ENCODE peak calls at places on chromosomes 5 and 9, in four cellular contexts. One of them, this sample, is unnamed.

GRCh38 chr5:141613344-141613743 is 5.5 kb downstream of the DIAPH1 start:
- DNase-seq in IMR-90: no peak
- DNase-seq in bronchial epithelial cell: no peak
- DNase-seq in GM23338: no peak
- DNase-seq in this sample: no peak

GRCh38 chr5:51033215-51033614 is 350.0 kb upstream of the ISL1 start:
- DNase-seq in IMR-90: no peak
- DNase-seq in bronchial epithelial cell: no peak
- DNase-seq in GM23338: no peak
- DNase-seq in this sample: no peak

GRCh38 chr5:72035831-72036230 is 71.4 kb upstream of the MAP1B start:
- DNase-seq in IMR-90: no peak
- DNase-seq in bronchial epithelial cell: no peak
- DNase-seq in GM23338: no peak
- DNase-seq in this sample: no peak

GRCh38 chr9:136923881-136924280 is 20.7 kb downstream of the FBXW5 start:
- DNase-seq in IMR-90: no peak
- DNase-seq in bronchial epithelial cell: no peak
- DNase-seq in GM23338: no peak
- DNase-seq in this sample: no peak

GRCh38 chr5:7802855-7803254 is 48.1 kb downstream of the CFAP90 start:
- DNase-seq in IMR-90: no peak
- DNase-seq in bronchial epithelial cell: peak; percentile 45
- DNase-seq in GM23338: no peak
- DNase-seq in this sample: peak; percentile 7

GRCh38 chr9:134251296-134251695 is 75.0 kb upstream of the RXRA start:
- DNase-seq in IMR-90: no peak
- DNase-seq in bronchial epithelial cell: no peak
- DNase-seq in GM23338: no peak
- DNase-seq in this sample: no peak

GRCh38 chr5:150068071-150068470 is 18.3 kb downstream of the CSF1R start:
- DNase-seq in IMR-90: no peak
- DNase-seq in bronchial epithelial cell: no peak
- DNase-seq in GM23338: no peak
- DNase-seq in this sample: no peak

GRCh38 chr5:141560725-141561483 is 57.9 kb downstream of the DIAPH1 start:
- DNase-seq in IMR-90: peak; percentile 98
- DNase-seq in bronchial epithelial cell: peak; percentile 96
- DNase-seq in GM23338: peak; percentile 98
- DNase-seq in this sample: peak; percentile 93

GRCh38 chr9:127035423-127035822 is 87.0 kb downstream of the ANGPTL2 start:
- DNase-seq in IMR-90: peak; percentile 17
- DNase-seq in bronchial epithelial cell: no peak
- DNase-seq in GM23338: no peak
- DNase-seq in this sample: no peak

GRCh38 chr5:133245191-133246052 is 193.6 kb downstream of the HSPA4 start:
- DNase-seq in IMR-90: peak; percentile 99
- DNase-seq in bronchial epithelial cell: peak; percentile 98
- DNase-seq in GM23338: no peak
- DNase-seq in this sample: peak; percentile 37

GRCh38 chr5:77867914-77868313 is 91.8 kb upstream of the TBCA start:
- DNase-seq in IMR-90: no peak
- DNase-seq in bronchial epithelial cell: no peak
- DNase-seq in GM23338: peak; percentile 22
- DNase-seq in this sample: no peak

GRCh38 chr9:70255521-70255920 is 3.3 kb upstream of the SMC5 start:
- DNase-seq in IMR-90: peak; percentile 45
- DNase-seq in bronchial epithelial cell: peak; percentile 53
- DNase-seq in GM23338: no peak
- DNase-seq in this sample: no peak

GRCh38 chr9:86909388-86909787 is 37.9 kb downstream of the GAS1 start:
- DNase-seq in IMR-90: peak; percentile 72
- DNase-seq in bronchial epithelial cell: peak; percentile 17
- DNase-seq in GM23338: no peak
- DNase-seq in this sample: peak; percentile 40

GRCh38 chr5:77066191-77066590 is 20.9 kb downstream of the ZBED3 start:
- DNase-seq in IMR-90: no peak
- DNase-seq in bronchial epithelial cell: no peak
- DNase-seq in GM23338: no peak
- DNase-seq in this sample: no peak

GRCh38 chr9:111925017-111925770 is 28.6 kb downstream of the UGCG start:
- DNase-seq in IMR-90: no peak
- DNase-seq in bronchial epithelial cell: no peak
- DNase-seq in GM23338: no peak
- DNase-seq in this sample: no peak

GRCh38 chr5:62640437-62640836 is 61.8 kb downstream of the LRRC70 start:
- DNase-seq in IMR-90: no peak
- DNase-seq in bronchial epithelial cell: no peak
- DNase-seq in GM23338: no peak
- DNase-seq in this sample: no peak

GRCh38 chr9:38067892-38068615 is 973 bp downstream of the SHB start:
- DNase-seq in IMR-90: no peak
- DNase-seq in bronchial epithelial cell: no peak
- DNase-seq in GM23338: peak; percentile 38
- DNase-seq in this sample: no peak

GRCh38 chr5:156913719-156914370 is 49.2 kb downstream of the TIMD4 start:
- DNase-seq in IMR-90: no peak
- DNase-seq in bronchial epithelial cell: no peak
- DNase-seq in GM23338: peak; percentile 95
- DNase-seq in this sample: no peak

GRCh38 chr5:178650214-178650613 is 23.4 kb upstream of the CLK4 start:
- DNase-seq in IMR-90: no peak
- DNase-seq in bronchial epithelial cell: no peak
- DNase-seq in GM23338: no peak
- DNase-seq in this sample: no peak

GRCh38 chr9:90998573-90998972 is 197.0 kb downstream of the SYK start:
- DNase-seq in IMR-90: no peak
- DNase-seq in bronchial epithelial cell: peak; percentile 71
- DNase-seq in GM23338: no peak
- DNase-seq in this sample: no peak

GRCh38 chr5:134738963-134739661 is 764 bp downstream of the CAMLG start:
- DNase-seq in IMR-90: peak; percentile 49
- DNase-seq in bronchial epithelial cell: peak; percentile 68
- DNase-seq in GM23338: peak; percentile 60
- DNase-seq in this sample: no peak

GRCh38 chr5:18745988-18746615 is 1111.8 kb downstream of the TAF11L14 start:
- DNase-seq in IMR-90: no peak
- DNase-seq in bronchial epithelial cell: peak; percentile 7
- DNase-seq in GM23338: no peak
- DNase-seq in this sample: no peak

GRCh38 chr9:105901514-105902109 is 207.3 kb downstream of the TMEM38B start:
- DNase-seq in IMR-90: peak; percentile 3
- DNase-seq in bronchial epithelial cell: peak; percentile 39
- DNase-seq in GM23338: peak; percentile 84
- DNase-seq in this sample: no peak

GRCh38 chr5:142175039-142175438 is 66.5 kb downstream of the NDFIP1 start:
- DNase-seq in IMR-90: no peak
- DNase-seq in bronchial epithelial cell: no peak
- DNase-seq in GM23338: peak; percentile 57
- DNase-seq in this sample: no peak

GRCh38 chr5:76999451-76999850 is 30.8 kb upstream of the AGGF1 start:
- DNase-seq in IMR-90: peak; percentile 76
- DNase-seq in bronchial epithelial cell: peak; percentile 89
- DNase-seq in GM23338: no peak
- DNase-seq in this sample: peak; percentile 24

GRCh38 chr5:88118179-88118578 is 150.5 kb downstream of the TMEM161B start:
- DNase-seq in IMR-90: no peak
- DNase-seq in bronchial epithelial cell: no peak
- DNase-seq in GM23338: no peak
- DNase-seq in this sample: no peak

GRCh38 chr9:134066923-134067851 is 639 bp downstream of the BRD3 start:
- DNase-seq in IMR-90: peak; percentile 31
- DNase-seq in bronchial epithelial cell: no peak
- DNase-seq in GM23338: peak; percentile 43
- DNase-seq in this sample: no peak

GRCh38 chr9:96242829-96243228 is 59.1 kb downstream of the HSD17B3 start:
- DNase-seq in IMR-90: no peak
- DNase-seq in bronchial epithelial cell: no peak
- DNase-seq in GM23338: no peak
- DNase-seq in this sample: no peak
- TF ChIP-seq CTCF in IMR-90: no peak
- TF ChIP-seq CTCF in bronchial epithelial cell: no peak
- TF ChIP-seq CTCF in GM23338: no peak
- TF ChIP-seq CTCF in this sample: no peak

GRCh38 chr5:67487862-67488261 is 291.3 kb upstream of the CD180 start:
- DNase-seq in IMR-90: no peak
- DNase-seq in bronchial epithelial cell: no peak
- DNase-seq in GM23338: no peak
- DNase-seq in this sample: no peak
- H3K4me3 ChIP-seq in IMR-90: no peak overlapping the region
- H3K4me3 ChIP-seq in bronchial epithelial cell: no peak overlapping the region
- H3K4me3 ChIP-seq in GM23338: no peak overlapping the region
- H3K4me3 ChIP-seq in this sample: no peak overlapping the region

DNA sequence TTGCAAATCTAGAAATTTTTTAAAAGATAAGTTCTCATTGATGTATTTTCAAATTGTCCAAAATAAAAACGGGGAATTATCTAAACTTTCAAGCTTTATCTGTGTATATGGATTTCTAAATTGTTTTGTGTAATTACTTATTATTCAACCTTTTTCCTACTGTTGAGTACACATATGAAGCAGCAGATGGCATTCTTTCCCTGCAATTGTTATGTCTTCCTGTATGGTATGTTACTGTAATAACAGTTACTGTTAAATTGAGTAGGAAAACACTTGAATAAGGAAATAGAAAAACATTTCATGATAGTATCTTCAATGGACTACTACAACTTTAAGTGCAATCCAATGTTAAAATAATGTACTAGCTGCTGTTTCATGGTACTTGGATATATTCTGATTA is 124.8 kb downstream of the RANBP17 start:
- DNase-seq in IMR-90: peak; percentile 42
- DNase-seq in bronchial epithelial cell: peak; percentile 35
- DNase-seq in GM23338: no peak
- DNase-seq in this sample: peak; percentile 3
- TF ChIP-seq CTCF in IMR-90: peak; percentile 45
- TF ChIP-seq CTCF in bronchial epithelial cell: no peak
- TF ChIP-seq CTCF in GM23338: peak; percentile 17
- TF ChIP-seq CTCF in this sample: no peak

GRCh38 chr5:35990941-35991592 is at the start of gene UGT3A1:
- DNase-seq in IMR-90: no peak
- DNase-seq in bronchial epithelial cell: no peak
- DNase-seq in GM23338: peak; percentile 93
- DNase-seq in this sample: no peak
- H3K4me3 ChIP-seq in IMR-90: no peak within 1 kb of the TSS
- H3K4me3 ChIP-seq in bronchial epithelial cell: no peak within 1 kb of the TSS
- H3K4me3 ChIP-seq in GM23338: peak within 1 kb of the TSS; percentile 63
- H3K4me3 ChIP-seq in this sample: no peak within 1 kb of the TSS

GRCh38 chr9:78781681-78782080 is 484.8 kb downstream of the PSAT1 start:
- DNase-seq in IMR-90: peak; percentile 30
- DNase-seq in bronchial epithelial cell: peak; percentile 31
- DNase-seq in GM23338: no peak
- DNase-seq in this sample: no peak
- TF ChIP-seq CTCF in IMR-90: peak; percentile 17
- TF ChIP-seq CTCF in bronchial epithelial cell: no peak
- TF ChIP-seq CTCF in GM23338: no peak
- TF ChIP-seq CTCF in this sample: no peak

GRCh38 chr5:65261499-65261898 is 220.2 kb downstream of the ADAMTS6 start:
- DNase-seq in IMR-90: no peak
- DNase-seq in bronchial epithelial cell: peak; percentile 5
- DNase-seq in GM23338: no peak
- DNase-seq in this sample: no peak

GRCh38 chr5:65263291-65263690 is 218.4 kb downstream of the ADAMTS6 start:
- DNase-seq in IMR-90: peak; percentile 20
- DNase-seq in bronchial epithelial cell: no peak
- DNase-seq in GM23338: no peak
- DNase-seq in this sample: peak; percentile 11

GRCh38 chr5:65262094-65262493 is 219.6 kb downstream of the ADAMTS6 start:
- DNase-seq in IMR-90: no peak
- DNase-seq in bronchial epithelial cell: no peak
- DNase-seq in GM23338: no peak
- DNase-seq in this sample: no peak

GRCh38 chr5:65264420-65264819 is 217.3 kb downstream of the ADAMTS6 start:
- DNase-seq in IMR-90: no peak
- DNase-seq in bronchial epithelial cell: no peak
- DNase-seq in GM23338: peak; percentile 57
- DNase-seq in this sample: no peak

DNA sequence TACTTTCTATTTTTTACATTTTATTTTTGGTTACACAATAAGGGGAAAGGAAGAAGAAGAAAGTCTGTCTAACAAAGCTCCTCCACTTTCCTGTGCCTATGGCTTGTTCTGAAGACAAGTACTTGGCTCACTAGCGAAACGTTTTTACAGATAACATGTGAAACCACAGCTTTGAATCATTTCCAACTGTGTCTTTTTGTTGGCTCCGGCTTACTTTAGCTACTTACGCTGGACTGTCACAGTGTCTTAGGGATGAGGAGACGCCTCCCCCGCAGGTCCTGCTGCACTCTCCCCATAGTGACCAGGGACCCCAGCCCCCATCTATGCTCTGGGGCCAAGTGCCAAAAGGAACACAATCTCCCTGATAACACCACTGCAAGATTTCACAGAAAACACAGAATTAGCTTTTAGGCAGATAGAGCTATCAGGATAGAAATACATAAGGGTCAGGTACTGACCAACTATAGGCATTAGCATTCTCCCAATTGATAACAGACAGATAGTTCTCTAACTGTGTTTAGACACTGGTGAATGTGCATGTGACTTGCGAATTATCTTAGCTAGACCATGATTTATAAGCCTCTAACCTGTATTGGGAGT is 219.0 kb downstream of the ADAMTS6 start:
- DNase-seq in IMR-90: peak; percentile 93
- DNase-seq in bronchial epithelial cell: peak; percentile 25
- DNase-seq in GM23338: no peak
- DNase-seq in this sample: peak; percentile 86
- H3K4me3 ChIP-seq in IMR-90: no peak overlapping the region
- H3K4me3 ChIP-seq in bronchial epithelial cell: no peak overlapping the region
- H3K4me3 ChIP-seq in GM23338: no peak overlapping the region
- H3K4me3 ChIP-seq in this sample: no peak overlapping the region

GRCh38 chr9:92686954-92687353 is 17.0 kb upstream of the IPPK start:
- DNase-seq in IMR-90: no peak
- DNase-seq in bronchial epithelial cell: no peak
- DNase-seq in GM23338: peak; percentile 57
- DNase-seq in this sample: no peak
- TF ChIP-seq CTCF in IMR-90: peak; percentile 9
- TF ChIP-seq CTCF in bronchial epithelial cell: no peak
- TF ChIP-seq CTCF in GM23338: peak; percentile 54
- TF ChIP-seq CTCF in this sample: peak; percentile 20

DNA sequence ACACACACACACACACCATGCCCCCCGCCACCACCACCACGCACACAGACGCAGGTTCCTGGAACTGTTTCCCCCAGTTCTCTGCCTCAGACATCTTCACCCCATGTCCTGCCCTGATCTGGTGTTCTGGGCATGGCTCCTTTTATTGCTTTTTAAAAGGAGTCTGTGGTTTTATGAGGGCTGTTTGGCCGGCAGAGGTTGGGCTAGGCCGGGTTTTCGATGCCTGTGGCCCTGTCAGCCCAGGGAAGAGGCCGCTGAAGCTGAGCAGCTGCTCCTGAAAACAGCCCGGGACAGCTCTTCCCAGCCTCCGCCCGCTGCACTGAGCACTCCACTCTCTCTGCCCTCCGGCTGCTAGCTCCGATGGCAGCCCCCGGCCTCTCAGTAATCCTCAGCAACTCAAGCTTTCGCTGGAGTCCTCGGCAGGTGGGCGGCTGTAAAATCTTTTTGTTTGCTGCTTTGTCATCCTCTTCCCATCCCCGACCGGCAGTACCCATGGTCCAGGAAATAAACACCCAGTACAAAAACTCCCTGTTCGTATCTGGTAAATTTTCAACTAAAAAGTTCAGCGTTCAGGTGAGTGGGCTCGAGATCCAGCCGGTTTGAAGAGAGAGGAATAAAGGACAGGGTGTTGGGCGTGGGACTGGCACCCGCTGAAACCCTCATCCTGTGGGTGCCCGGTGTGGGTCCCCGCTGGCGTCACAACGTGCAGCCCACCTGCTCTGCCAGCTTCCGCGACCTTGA is 103.0 kb upstream of the ERCC6L2 start:
- DNase-seq in IMR-90: peak; percentile 65
- DNase-seq in bronchial epithelial cell: no peak
- DNase-seq in GM23338: peak; percentile 72
- DNase-seq in this sample: peak; percentile 66
- H3K4me3 ChIP-seq in IMR-90: no peak overlapping the region
- H3K4me3 ChIP-seq in bronchial epithelial cell: no peak overlapping the region
- H3K4me3 ChIP-seq in GM23338: peak overlapping the region; percentile 31
- H3K4me3 ChIP-seq in this sample: no peak overlapping the region